ENCODE peak calls at places on chromosomes 12 and 14, in four cellular contexts. C is RPMI7951, D is AG10803, X is neuronal stem cell. H is an unnamed sample.

GRCh38 chr12:114812858-114813761 is 129.1 kb upstream of the TBX3 start:
- DNase-seq in C (peak), X (peak), D (no peak), H (no peak)

GRCh38 chr12:43428088-43428600 is 123.9 kb downstream of the ADAMTS20 start:
- DNase-seq in X (no peak), D (peak), C (no peak), H (no peak)

GRCh38 chr12:50017653-50018052 is 7.6 kb downstream of the RACGAP1 start:
- DNase-seq in X (no peak), D (peak), C (no peak), H (no peak)

GRCh38 chr14:84273181-84273580 is 1256.8 kb upstream of the FLRT2 start:
- DNase-seq in D (no peak), X (no peak), C (no peak), H (no peak)

GRCh38 chr12:115149685-115150378 is 465.9 kb upstream of the TBX3 start:
- DNase-seq in C (peak), D (peak), X (no peak), H (no peak)

GRCh38 chr12:100027671-100028070 is 42.9 kb upstream of the ANKS1B start:
- DNase-seq in D (peak), X (no peak), C (no peak), H (no peak)

GRCh38 chr14:73783107-73783727 is 68.4 kb upstream of the PTGR2 start:
- DNase-seq in X (peak), C (no peak), D (no peak), H (no peak)

GRCh38 chr14:83960832-83961512 is 1569.0 kb upstream of the FLRT2 start:
- DNase-seq in X (no peak), C (no peak), D (no peak), H (no peak)

GRCh38 chr14:34536951-34537676 is 2.4 kb downstream of the EAPP start:
- DNase-seq in D (peak), C (no peak), X (no peak), H (no peak)

GRCh38 chr12:11513288-11513687 is 117.9 kb upstream of the PRB2 start:
- DNase-seq in C (peak), D (no peak), X (no peak), H (peak)